ENCODE peak calls at places on chromosomes 11 and 22, in nine cellular contexts. I, N, V, E, Q, D, H, Z and A are unnamed samples.

GRCh38 chr22:20316844-20317401 is 2.9 kb downstream of the DGCR6L start:
- DNase-seq in V (no peak), E (peak), Z (no peak), I (no peak), D (no peak), Q (no peak), N (no peak), H (no peak), A (peak)

GRCh38 chr11:20116825-20117224 is 43.5 kb downstream of the DBX1 start:
- DNase-seq in H (no peak), V (no peak), E (no peak), Z (peak), N (no peak), Q (no peak), I (no peak), D (no peak), A (no peak)

GRCh38 chr11:18321622-18321990 is 334 bp downstream of the HPS5 start:
- DNase-seq in E (no peak), V (no peak), Z (no peak), H (no peak), N (no peak), D (no peak), I (no peak), Q (no peak), A (no peak)

GRCh38 chr11:808427-809286 is 1.1 kb upstream of the RPLP2 start:
- DNase-seq in E (no peak), Z (no peak), I (no peak), N (peak), Q (no peak), H (no peak), V (no peak), D (no peak), A (no peak)

GRCh38 chr22:49492756-49493251 is 334.9 kb downstream of the BRD1 start:
- DNase-seq in E (no peak), H (no peak), I (no peak), D (no peak), N (no peak), Q (no peak), V (no peak), Z (no peak), A (no peak)

GRCh38 chr22:30235687-30236170 is 10.8 kb downstream of the LIF start:
- DNase-seq in N (peak), E (no peak), H (peak), Q (no peak), D (peak), Z (peak), I (no peak), V (no peak), A (peak)

GRCh38 chr11:2795491-2795991 is 90.0 kb downstream of the CDKN1C start:
- DNase-seq in E (no peak), Z (no peak), H (peak), I (no peak), Q (no peak), V (peak), D (no peak), N (no peak), A (peak)

GRCh38 chr22:37659066-37659896 is 758 bp downstream of the PDXP start:
- DNase-seq in Q (no peak), V (no peak), E (no peak), N (peak), Z (no peak), I (no peak), H (peak), D (no peak), A (peak)

GRCh38 chr22:22578702-22579424 is 19.8 kb upstream of the PRAME start:
- DNase-seq in V (no peak), Z (peak), H (no peak), E (no peak), D (peak), N (no peak), I (no peak), Q (no peak), A (no peak)

GRCh38 chr11:130634981-130635473 is 186.6 kb downstream of the ADAMTS15 start:
- DNase-seq in D (peak), V (no peak), N (no peak), I (no peak), H (no peak), E (no peak), Q (no peak), Z (peak), A (no peak)

GRCh38 chr11:12827929-12828812 is 153.9 kb downstream of the TEAD1 start:
- DNase-seq in E (peak), N (peak), V (no peak), Z (peak), I (peak), D (peak), H (peak), Q (peak), A (no peak)

GRCh38 chr22:23774922-23775436 is 2.3 kb downstream of the MMP11 start:
- DNase-seq in N (no peak), Z (peak), H (no peak), I (no peak), D (peak), Q (no peak), E (peak), V (no peak), A (no peak)

GRCh38 chr11:134275534-134276395 is at the start of gene GLB1L3:
- DNase-seq in Z (peak), E (peak), Q (peak), H (peak), I (peak), N (peak), V (peak), D (no peak), A (peak)

GRCh38 chr11:8242480-8243280 is 21.0 kb downstream of the LMO1 start:
- DNase-seq in E (peak), N (no peak), H (no peak), I (no peak), Z (no peak), D (no peak), V (no peak), Q (peak), A (no peak)

GRCh38 chr11:3155691-3156258 is 9.3 kb downstream of the OSBPL5 start:
- DNase-seq in H (no peak), Q (no peak), I (no peak), E (no peak), N (no peak), V (peak), Z (peak), D (no peak), A (no peak)

GRCh38 chr11:61968758-61969390 is 1.4 kb upstream of the FTH1 start:
- DNase-seq in Z (no peak), D (peak), E (no peak), H (no peak), N (peak), I (no peak), V (no peak), Q (no peak), A (no peak)

GRCh38 chr11:72240461-72241289 is 3.3 kb downstream of the PHOX2A start:
- DNase-seq in Z (peak), D (no peak), H (no peak), N (no peak), I (no peak), V (no peak), Q (no peak), E (peak), A (no peak)

GRCh38 chr11:7449841-7450214 is 35.5 kb upstream of the OLFML1 start:
- DNase-seq in D (no peak), Z (peak), I (no peak), V (no peak), Q (no peak), H (no peak), N (no peak), E (no peak), A (no peak)

GRCh38 chr22:44024288-44024908 is at the start of gene PARVB:
- DNase-seq in N (peak), I (no peak), V (no peak), D (no peak), Z (peak), E (peak), Q (no peak), H (no peak), A (no peak)

GRCh38 chr11:96314326-96315050 is 28.5 kb downstream of the MAML2 start:
- DNase-seq in D (peak), V (no peak), E (no peak), H (no peak), Q (no peak), I (no peak), Z (peak), N (no peak), A (no peak)

GRCh38 chr22:46579751-46580449 is 40.3 kb upstream of the GRAMD4 start:
- DNase-seq in Z (no peak), Q (peak), I (no peak), V (peak), N (no peak), E (no peak), H (no peak), D (no peak), A (no peak)

GRCh38 chr11:47109882-47110281 is 66.8 kb downstream of the ARFGAP2 start:
- DNase-seq in Z (peak), I (no peak), V (no peak), H (no peak), D (no peak), N (no peak), E (no peak), Q (no peak), A (no peak)

GRCh38 chr11:75867778-75868374 is 52.9 kb downstream of the UVRAG start:
- DNase-seq in D (peak), Z (peak), I (peak), Q (no peak), E (peak), H (peak), N (peak), V (no peak), A (no peak)

GRCh38 chr11:122814401-122814800 is 23.9 kb upstream of the CRTAM start:
- DNase-seq in D (no peak), V (no peak), H (no peak), E (no peak), I (no peak), Z (no peak), N (no peak), Q (no peak), A (no peak)

GRCh38 chr11:82831364-82831763 is 68.9 kb downstream of the PRCP start:
- DNase-seq in Z (no peak), Q (no peak), I (no peak), D (no peak), V (no peak), H (no peak), E (no peak), N (no peak), A (no peak)

GRCh38 chr11:86660011-86660595 is 12.3 kb downstream of the ME3 start:
- DNase-seq in D (peak), H (no peak), N (no peak), Q (no peak), V (no peak), Z (peak), I (no peak), E (no peak), A (no peak)

GRCh38 chr11:111566324-111566723 is 25.8 kb downstream of the LAYN start:
- DNase-seq in Z (no peak), V (no peak), H (no peak), Q (no peak), D (no peak), N (no peak), I (no peak), E (no peak), A (no peak)

GRCh38 chr11:12207384-12208150 is 97.2 kb downstream of the MICAL2 start:
- DNase-seq in E (no peak), I (no peak), V (no peak), H (no peak), N (peak), Z (peak), Q (no peak), D (peak), A (no peak)

GRCh38 chr11:131136476-131136875 is 220.2 kb upstream of the SNX19 start:
- DNase-seq in Z (peak), E (no peak), D (peak), N (no peak), I (no peak), H (no peak), V (no peak), Q (no peak), A (no peak)

GRCh38 chr22:38177044-38177443 is 4.6 kb downstream of the PLA2G6 start:
- DNase-seq in E (no peak), H (no peak), I (no peak), Q (no peak), Z (no peak), D (no peak), V (no peak), N (peak), A (no peak)

GRCh38 chr11:86672007-86672621 is at the start of gene ME3:
- DNase-seq in D (peak), I (peak), Z (peak), H (peak), N (peak), Q (peak), V (peak), E (peak), A (peak)

GRCh38 chr22:25057013-25057881 is 104.7 kb downstream of the KIAA1671 start:
- DNase-seq in I (peak), Q (peak), V (no peak), H (peak), N (peak), E (peak), D (peak), Z (peak), A (peak)

GRCh38 chr22:29914991-29915390 is 32.0 kb downstream of the MTMR3 start:
- DNase-seq in Q (no peak), I (no peak), V (no peak), H (no peak), N (no peak), D (no peak), E (no peak), Z (no peak), A (no peak)

DNA sequence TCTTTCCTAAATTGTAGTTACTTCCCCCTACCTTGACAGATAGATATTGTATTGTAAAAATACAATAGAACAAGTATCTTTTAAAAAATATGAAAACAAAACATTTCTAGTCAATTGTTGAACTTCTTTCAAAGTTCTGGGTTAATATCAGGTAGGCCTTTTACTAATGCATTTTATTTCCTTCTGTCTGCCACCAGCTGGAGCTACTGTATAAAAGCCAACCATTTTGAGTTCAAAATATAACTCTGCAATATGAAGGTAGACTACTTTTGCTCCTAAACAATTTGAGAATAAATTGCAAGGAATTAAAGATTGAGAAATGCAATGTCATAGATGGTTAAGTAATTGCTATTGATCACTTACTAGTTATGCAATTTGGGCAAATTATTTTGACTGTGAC is 22.1 kb upstream of the LIN7C start:
- DNase-seq in H (no peak), Q (no peak), Z (no peak), D (no peak), I (no peak), N (no peak), E (no peak), V (no peak), A (no peak)
- TF ChIP-seq CTCF in H (no peak), Q (no peak), Z (peak), D (no peak), I (no peak), N (no peak), E (no peak), V (no peak), A (no peak)

DNA sequence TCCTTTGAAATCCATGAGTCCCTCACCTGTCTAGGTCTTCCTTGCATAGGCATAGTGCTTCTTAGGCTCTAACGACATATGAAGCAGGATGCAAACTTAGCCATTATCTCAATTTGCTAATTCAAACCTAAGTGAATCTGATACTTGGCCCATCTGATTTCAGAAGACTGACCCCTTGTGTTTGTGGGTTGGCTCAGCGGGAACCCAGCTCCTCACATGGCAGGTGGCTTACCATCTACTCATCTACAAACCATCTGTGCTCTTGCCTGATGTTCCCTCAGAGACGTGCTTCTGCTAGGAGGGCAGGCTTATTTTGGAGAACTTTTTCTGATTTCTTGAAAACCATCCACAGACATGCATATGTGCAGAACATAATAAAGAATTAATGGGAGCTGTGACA is 15.2 kb downstream of the ELMOD1 start:
- DNase-seq in N (no peak), Q (peak), Z (peak), D (no peak), V (no peak), E (no peak), H (no peak), I (no peak), A (no peak)
- TF ChIP-seq CTCF in N (no peak), Q (peak), Z (no peak), D (no peak), V (no peak), E (peak), H (no peak), I (no peak), A (no peak)

DNA sequence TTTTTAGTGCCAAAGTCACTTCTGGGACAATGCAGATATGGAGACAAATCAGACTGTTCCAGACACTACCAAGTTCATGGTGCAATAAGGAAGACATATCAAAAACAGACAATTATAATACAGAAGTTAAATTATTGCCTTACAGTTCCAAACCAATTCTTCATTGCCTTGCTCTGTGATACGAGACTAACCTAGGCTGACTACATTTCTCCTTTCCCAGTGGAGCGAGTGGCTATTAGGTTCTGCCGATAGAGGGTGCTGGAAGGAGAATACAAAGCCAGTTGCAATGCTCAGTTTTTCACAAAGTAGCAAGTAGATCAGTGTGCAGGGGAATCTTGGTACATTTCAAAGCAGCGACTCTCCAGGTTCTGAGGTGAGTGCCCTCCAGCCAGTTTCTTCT is 67.8 kb downstream of the FAM168A start:
- DNase-seq in V (no peak), Q (peak), N (peak), I (no peak), Z (no peak), H (no peak), E (peak), D (no peak), A (no peak)
- TF ChIP-seq CTCF in V (no peak), Q (peak), N (peak), I (no peak), Z (peak), H (peak), E (peak), D (peak), A (peak)

DNA sequence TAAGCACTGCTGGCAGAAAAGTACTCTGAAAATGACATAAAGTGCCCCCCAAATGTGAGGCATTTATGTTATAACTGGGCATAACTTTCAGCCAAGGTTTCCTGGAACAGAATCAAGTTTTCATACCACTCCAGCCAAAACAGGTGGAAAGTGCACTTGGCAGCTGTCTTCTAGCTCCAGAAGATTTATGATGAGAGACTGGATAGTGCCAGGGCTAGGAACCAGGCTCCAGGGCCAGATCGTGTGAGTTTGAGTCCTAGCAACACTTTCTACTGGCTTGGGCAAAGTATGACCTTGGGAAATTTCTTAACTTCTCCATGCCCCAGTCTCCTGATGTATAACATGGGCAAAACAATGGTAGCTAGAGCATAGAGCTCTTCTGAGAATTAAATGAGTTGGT is 339.1 kb downstream of the TENM4 start:
- DNase-seq in E (no peak), H (peak), V (no peak), Z (no peak), N (no peak), I (peak), Q (no peak), D (no peak), A (no peak)
- TF ChIP-seq CTCF in E (no peak), H (no peak), V (no peak), Z (no peak), N (no peak), I (no peak), Q (no peak), D (no peak), A (no peak)

GRCh38 chr11:44868455-44869421 is 81.9 kb downstream of the TP53I11 start:
- DNase-seq in H (no peak), E (no peak), V (no peak), I (no peak), D (no peak), Z (no peak), N (no peak), Q (no peak), A (no peak)

GRCh38 chr11:44870615-44871176 is 80.0 kb downstream of the TP53I11 start:
- DNase-seq in E (no peak), Q (no peak), N (no peak), I (no peak), H (no peak), V (no peak), Z (no peak), D (no peak), A (no peak)

GRCh38 chr11:44868021-44868420 is 82.7 kb downstream of the TP53I11 start:
- DNase-seq in I (no peak), N (no peak), H (no peak), Q (no peak), V (no peak), E (no peak), Z (no peak), D (no peak), A (no peak)

GRCh38 chr11:44872556-44872955 is 78.1 kb downstream of the TP53I11 start:
- DNase-seq in I (no peak), Q (no peak), N (no peak), E (no peak), D (no peak), Z (no peak), V (no peak), H (no peak), A (no peak)

DNA sequence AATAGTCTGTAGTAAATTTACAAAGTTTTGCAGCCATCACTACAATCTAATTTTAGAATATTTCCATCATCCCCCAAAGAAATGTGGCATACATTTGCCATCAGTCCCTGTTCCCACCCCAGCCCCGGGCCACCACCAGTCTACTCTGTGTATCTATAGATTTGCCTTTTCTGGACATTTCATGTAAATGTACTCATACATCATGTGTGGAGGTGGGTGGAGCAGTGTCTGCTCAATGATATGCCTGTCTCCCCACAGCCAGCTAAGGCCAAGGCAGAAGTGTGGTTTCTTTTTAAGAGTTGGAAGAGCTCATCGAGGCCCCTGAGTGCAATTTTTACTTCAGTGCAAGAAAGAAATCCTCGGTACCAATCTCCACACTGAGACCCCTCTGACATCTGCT is 80.5 kb downstream of the TP53I11 start:
- DNase-seq in Z (no peak), V (no peak), H (no peak), Q (no peak), D (no peak), E (no peak), I (no peak), N (no peak), A (no peak)
- TF ChIP-seq CTCF in Z (no peak), V (no peak), H (no peak), Q (no peak), D (no peak), E (no peak), I (no peak), N (no peak), A (no peak)

GRCh38 chr22:36097880-36098279 is 62.7 kb downstream of the APOL3 start:
- DNase-seq in N (no peak), I (no peak), Z (no peak), H (no peak), D (no peak), Q (no peak), E (no peak), V (no peak), A (no peak)
- TF ChIP-seq CTCF in N (no peak), I (no peak), Z (no peak), H (no peak), D (no peak), Q (no peak), E (no peak), V (no peak), A (no peak)

GRCh38 chr11:36056160-36056751 is 112.4 kb downstream of the LDLRAD3 start:
- DNase-seq in I (no peak), D (peak), Z (peak), V (no peak), H (peak), Q (peak), E (peak), N (peak), A (no peak)
- TF ChIP-seq CTCF in I (peak), D (peak), Z (peak), V (peak), H (peak), Q (peak), E (peak), N (no peak), A (peak)